ENCODE peak calls at places on chromosomes 2 and 18, in five cellular contexts. One of them, this sample, is unnamed.

GRCh38 chr2:9739508-9739907 is 103.8 kb upstream of the TAF1B start:
- DNase-seq in colonic mucosa: peak; percentile 70
- DNase-seq in fibroblast of the aortic adventitia: peak; percentile 41
- DNase-seq in nephron progenitor cell: no peak
- DNase-seq in neural progenitor cell: no peak
- DNase-seq in this sample: no peak

GRCh38 chr2:134718956-134719814 is at the start of gene TMEM163:
- DNase-seq in neural progenitor cell: peak; percentile 81
- DNase-seq in nephron progenitor cell: peak; percentile 63
- DNase-seq in fibroblast of the aortic adventitia: no peak
- DNase-seq in colonic mucosa: no peak
- DNase-seq in this sample: no peak

GRCh38 chr2:134108124-134108523 is 145.7 kb upstream of the MGAT5 start:
- DNase-seq in nephron progenitor cell: no peak
- DNase-seq in fibroblast of the aortic adventitia: no peak
- DNase-seq in neural progenitor cell: no peak
- DNase-seq in colonic mucosa: no peak
- DNase-seq in this sample: no peak

GRCh38 chr2:128414351-128414750 is 95.7 kb upstream of the HS6ST1 start:
- DNase-seq in nephron progenitor cell: no peak
- DNase-seq in fibroblast of the aortic adventitia: no peak
- DNase-seq in neural progenitor cell: no peak
- DNase-seq in colonic mucosa: peak; percentile 9
- DNase-seq in this sample: no peak

GRCh38 chr2:35356332-35356731 is 999.2 kb upstream of the CRIM1 start:
- DNase-seq in colonic mucosa: no peak
- DNase-seq in nephron progenitor cell: no peak
- DNase-seq in neural progenitor cell: no peak
- DNase-seq in fibroblast of the aortic adventitia: no peak
- DNase-seq in this sample: no peak

GRCh38 chr2:218887079-218887478 is 6.4 kb downstream of the WNT10A start:
- DNase-seq in colonic mucosa: no peak
- DNase-seq in neural progenitor cell: no peak
- DNase-seq in fibroblast of the aortic adventitia: no peak
- DNase-seq in nephron progenitor cell: no peak
- DNase-seq in this sample: no peak

GRCh38 chr2:20008703-20009102 is 3.8 kb downstream of the MATN3 start:
- DNase-seq in neural progenitor cell: no peak
- DNase-seq in colonic mucosa: no peak
- DNase-seq in nephron progenitor cell: no peak
- DNase-seq in fibroblast of the aortic adventitia: no peak
- DNase-seq in this sample: no peak

GRCh38 chr2:4915348-4915747 is 776.8 kb upstream of the SOX11 start:
- DNase-seq in neural progenitor cell: no peak
- DNase-seq in colonic mucosa: no peak
- DNase-seq in nephron progenitor cell: no peak
- DNase-seq in fibroblast of the aortic adventitia: no peak
- DNase-seq in this sample: no peak

GRCh38 chr2:152647417-152648010 is 69.7 kb downstream of the PRPF40A start:
- DNase-seq in fibroblast of the aortic adventitia: peak; percentile 49
- DNase-seq in nephron progenitor cell: no peak
- DNase-seq in colonic mucosa: peak; percentile 44
- DNase-seq in neural progenitor cell: peak; percentile 45
- DNase-seq in this sample: peak; percentile 30

GRCh38 chr18:67600181-67600631 is 83.7 kb upstream of the DSEL start:
- DNase-seq in nephron progenitor cell: peak; percentile 2
- DNase-seq in neural progenitor cell: no peak
- DNase-seq in colonic mucosa: no peak
- DNase-seq in fibroblast of the aortic adventitia: peak; percentile 64
- DNase-seq in this sample: peak; percentile 30

GRCh38 chr2:172086349-172087190 is 1.3 kb downstream of the DLX1 start:
- DNase-seq in fibroblast of the aortic adventitia: peak; percentile 24
- DNase-seq in colonic mucosa: peak; percentile 60
- DNase-seq in nephron progenitor cell: peak; percentile 65
- DNase-seq in neural progenitor cell: peak; percentile 94
- DNase-seq in this sample: no peak

GRCh38 chr2:47089083-47089464 is 66.0 kb downstream of the STPG4 start:
- DNase-seq in fibroblast of the aortic adventitia: peak; percentile 53
- DNase-seq in colonic mucosa: no peak
- DNase-seq in nephron progenitor cell: no peak
- DNase-seq in neural progenitor cell: no peak
- DNase-seq in this sample: no peak

GRCh38 chr2:205139822-205140612 is 542.3 kb upstream of the NRP2 start:
- DNase-seq in neural progenitor cell: peak; percentile 9
- DNase-seq in fibroblast of the aortic adventitia: no peak
- DNase-seq in colonic mucosa: no peak
- DNase-seq in nephron progenitor cell: peak; percentile 23
- DNase-seq in this sample: no peak

GRCh38 chr2:113337809-113338208 is 59.1 kb upstream of the PAX8 start:
- DNase-seq in fibroblast of the aortic adventitia: no peak
- DNase-seq in colonic mucosa: no peak
- DNase-seq in nephron progenitor cell: no peak
- DNase-seq in neural progenitor cell: no peak
- DNase-seq in this sample: no peak

GRCh38 chr18:77147418-77147852 is 14.9 kb upstream of the MBP start:
- DNase-seq in neural progenitor cell: no peak
- DNase-seq in nephron progenitor cell: no peak
- DNase-seq in fibroblast of the aortic adventitia: peak; percentile 63
- DNase-seq in colonic mucosa: no peak
- DNase-seq in this sample: no peak

GRCh38 chr18:8826514-8826913 is 121.2 kb downstream of the MTCL1 start:
- DNase-seq in nephron progenitor cell: no peak
- DNase-seq in neural progenitor cell: no peak
- DNase-seq in colonic mucosa: no peak
- DNase-seq in fibroblast of the aortic adventitia: no peak
- DNase-seq in this sample: no peak

GRCh38 chr2:240822280-240822847 is 2.3 kb upstream of the KIF1A start:
- DNase-seq in fibroblast of the aortic adventitia: no peak
- DNase-seq in neural progenitor cell: no peak
- DNase-seq in colonic mucosa: no peak
- DNase-seq in nephron progenitor cell: no peak
- DNase-seq in this sample: no peak

GRCh38 chr2:191691898-191692297 is 14.0 kb downstream of the NABP1 start:
- DNase-seq in nephron progenitor cell: no peak
- DNase-seq in colonic mucosa: no peak
- DNase-seq in fibroblast of the aortic adventitia: no peak
- DNase-seq in neural progenitor cell: no peak
- DNase-seq in this sample: no peak

GRCh38 chr2:165909466-165909865 is 44.1 kb downstream of the TTC21B start:
- DNase-seq in colonic mucosa: no peak
- DNase-seq in neural progenitor cell: no peak
- DNase-seq in nephron progenitor cell: no peak
- DNase-seq in fibroblast of the aortic adventitia: no peak
- DNase-seq in this sample: no peak

GRCh38 chr2:85761-86160 is 39.5 kb upstream of the FAM110C start:
- DNase-seq in neural progenitor cell: no peak
- DNase-seq in fibroblast of the aortic adventitia: no peak
- DNase-seq in nephron progenitor cell: no peak
- DNase-seq in colonic mucosa: no peak
- DNase-seq in this sample: no peak

GRCh38 chr18:67417864-67418523 is 98.5 kb downstream of the DSEL start:
- DNase-seq in fibroblast of the aortic adventitia: peak; percentile 72
- DNase-seq in colonic mucosa: no peak
- DNase-seq in neural progenitor cell: no peak
- DNase-seq in nephron progenitor cell: no peak
- DNase-seq in this sample: no peak

GRCh38 chr2:73901143-73901542 is 8.3 kb downstream of the ACTG2 start:
- DNase-seq in nephron progenitor cell: no peak
- DNase-seq in colonic mucosa: no peak
- DNase-seq in neural progenitor cell: no peak
- DNase-seq in fibroblast of the aortic adventitia: no peak
- DNase-seq in this sample: no peak

GRCh38 chr2:222609391-222609790 is 46.5 kb downstream of the FARSB start:
- DNase-seq in fibroblast of the aortic adventitia: peak; percentile 49
- DNase-seq in neural progenitor cell: no peak
- DNase-seq in nephron progenitor cell: no peak
- DNase-seq in colonic mucosa: no peak
- DNase-seq in this sample: no peak

DNA sequence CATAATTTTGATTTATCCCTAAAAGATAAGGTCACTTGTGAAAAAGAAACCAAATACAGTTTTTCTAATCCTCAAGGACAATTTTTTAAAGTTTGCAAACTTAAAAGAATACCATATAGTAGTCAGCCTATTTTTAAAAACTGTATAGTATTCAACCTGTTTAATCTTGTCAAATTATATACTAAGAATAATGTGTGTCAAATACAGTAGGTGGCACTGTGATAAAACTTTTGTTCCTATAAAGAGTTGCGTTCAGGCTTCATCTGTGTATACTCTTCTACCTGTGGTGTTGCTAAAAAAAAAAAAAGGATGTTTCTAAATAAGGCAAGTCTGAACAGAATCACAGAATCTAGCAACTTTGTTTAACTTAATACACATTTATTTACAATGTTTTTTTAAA is 68.6 kb downstream of the CCDC138 start:
- DNase-seq in fibroblast of the aortic adventitia: peak; percentile 29
- DNase-seq in neural progenitor cell: no peak
- DNase-seq in nephron progenitor cell: no peak
- DNase-seq in colonic mucosa: no peak
- DNase-seq in this sample: no peak
- TF ChIP-seq CTCF in fibroblast of the aortic adventitia: peak; percentile 25
- TF ChIP-seq CTCF in neural progenitor cell: peak; percentile 31
- TF ChIP-seq CTCF in nephron progenitor cell: no peak
- TF ChIP-seq CTCF in colonic mucosa: no peak
- TF ChIP-seq CTCF in this sample: no peak

DNA sequence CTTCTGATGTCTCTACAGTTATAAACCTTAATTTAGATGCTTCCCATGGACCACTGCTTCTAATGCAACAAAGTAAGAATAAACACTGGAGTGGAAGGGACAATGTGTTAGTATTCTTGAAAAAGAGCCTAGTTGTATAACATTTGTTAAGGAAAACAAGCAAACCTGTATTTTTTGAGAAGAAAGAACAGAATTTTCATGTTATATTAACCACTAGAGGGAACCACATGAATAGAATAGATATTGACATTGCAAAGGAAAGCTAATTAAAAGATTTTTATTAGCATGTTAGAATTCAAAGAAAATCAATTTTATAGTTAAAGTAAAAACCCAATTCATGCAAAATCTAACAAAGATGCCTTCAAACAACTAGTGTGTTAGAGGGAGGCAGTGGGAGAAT is 151.2 kb upstream of the BARD1 start:
- DNase-seq in nephron progenitor cell: no peak
- DNase-seq in fibroblast of the aortic adventitia: peak; percentile 22
- DNase-seq in colonic mucosa: no peak
- DNase-seq in neural progenitor cell: no peak
- DNase-seq in this sample: no peak
- TF ChIP-seq CTCF in nephron progenitor cell: no peak
- TF ChIP-seq CTCF in fibroblast of the aortic adventitia: peak; percentile 15
- TF ChIP-seq CTCF in colonic mucosa: no peak
- TF ChIP-seq CTCF in neural progenitor cell: peak; percentile 23
- TF ChIP-seq CTCF in this sample: no peak

GRCh38 chr2:182649316-182649715 is 66.7 kb upstream of the DNAJC10 start:
- DNase-seq in fibroblast of the aortic adventitia: peak; percentile 50
- DNase-seq in colonic mucosa: no peak
- DNase-seq in neural progenitor cell: peak; percentile 71
- DNase-seq in nephron progenitor cell: peak; percentile 21
- DNase-seq in this sample: peak; percentile 15
- TF ChIP-seq CTCF in fibroblast of the aortic adventitia: peak; percentile 58
- TF ChIP-seq CTCF in colonic mucosa: peak; percentile 22
- TF ChIP-seq CTCF in neural progenitor cell: peak; percentile 66
- TF ChIP-seq CTCF in nephron progenitor cell: peak; percentile 41
- TF ChIP-seq CTCF in this sample: peak; percentile 62

GRCh38 chr18:55384551-55385275 is 203.3 kb downstream of the TCF4 start:
- DNase-seq in colonic mucosa: peak; percentile 23
- DNase-seq in fibroblast of the aortic adventitia: peak; percentile 57
- DNase-seq in neural progenitor cell: peak; percentile 68
- DNase-seq in nephron progenitor cell: peak; percentile 26
- DNase-seq in this sample: no peak
- TF ChIP-seq CTCF in colonic mucosa: peak; percentile 22
- TF ChIP-seq CTCF in fibroblast of the aortic adventitia: peak; percentile 74
- TF ChIP-seq CTCF in neural progenitor cell: peak; percentile 85
- TF ChIP-seq CTCF in nephron progenitor cell: peak; percentile 49
- TF ChIP-seq CTCF in this sample: peak; percentile 76

GRCh38 chr2:88832256-88832991 is 141.0 kb downstream of the RPIA start:
- DNase-seq in colonic mucosa: no peak
- DNase-seq in neural progenitor cell: no peak
- DNase-seq in nephron progenitor cell: no peak
- DNase-seq in fibroblast of the aortic adventitia: no peak
- DNase-seq in this sample: no peak

GRCh38 chr2:88831071-88831791 is 139.8 kb downstream of the RPIA start:
- DNase-seq in nephron progenitor cell: no peak
- DNase-seq in neural progenitor cell: no peak
- DNase-seq in colonic mucosa: no peak
- DNase-seq in fibroblast of the aortic adventitia: no peak
- DNase-seq in this sample: no peak

GRCh38 chr2:88829607-88830463 is 138.4 kb downstream of the RPIA start:
- DNase-seq in colonic mucosa: no peak
- DNase-seq in neural progenitor cell: no peak
- DNase-seq in fibroblast of the aortic adventitia: no peak
- DNase-seq in nephron progenitor cell: no peak
- DNase-seq in this sample: no peak

GRCh38 chr2:88832992-88833389 is 141.5 kb downstream of the RPIA start:
- DNase-seq in colonic mucosa: no peak
- DNase-seq in neural progenitor cell: no peak
- DNase-seq in fibroblast of the aortic adventitia: no peak
- DNase-seq in nephron progenitor cell: no peak
- DNase-seq in this sample: no peak

DNA sequence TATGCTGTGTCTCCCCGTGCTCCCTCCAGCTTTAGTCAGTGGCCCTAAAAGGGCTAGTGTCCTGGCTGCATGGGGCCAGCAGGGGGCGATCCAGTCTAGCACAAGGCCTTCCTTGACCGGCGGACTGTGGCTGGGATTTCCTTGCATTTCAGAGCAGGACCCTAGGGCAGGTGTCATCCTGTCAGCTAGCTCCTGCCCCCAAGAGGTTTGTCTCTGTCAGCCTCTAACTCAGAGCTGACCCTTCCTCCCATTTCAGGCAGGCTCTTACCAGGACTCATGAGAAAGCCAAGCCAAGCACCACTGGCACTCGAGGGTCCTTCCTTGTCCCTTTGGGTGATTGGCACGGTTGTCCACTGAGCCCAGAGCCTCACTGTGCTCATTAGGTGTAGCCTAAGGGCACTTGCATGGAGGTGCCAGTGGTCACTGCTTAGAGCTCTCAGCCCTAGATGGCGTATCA is 140.3 kb downstream of the RPIA start:
- DNase-seq in fibroblast of the aortic adventitia: peak; percentile 22
- DNase-seq in neural progenitor cell: no peak
- DNase-seq in colonic mucosa: peak; percentile 76
- DNase-seq in nephron progenitor cell: peak; percentile 22
- DNase-seq in this sample: no peak
- TF ChIP-seq CTCF in fibroblast of the aortic adventitia: peak; percentile 66
- TF ChIP-seq CTCF in neural progenitor cell: peak; percentile 27
- TF ChIP-seq CTCF in colonic mucosa: peak; percentile 86
- TF ChIP-seq CTCF in nephron progenitor cell: no peak
- TF ChIP-seq CTCF in this sample: peak; percentile 90

GRCh38 chr18:25350561-25351201 is 1.3 kb downstream of the ZNF521 start:
- DNase-seq in neural progenitor cell: peak; percentile 74
- DNase-seq in nephron progenitor cell: peak; percentile 68
- DNase-seq in colonic mucosa: peak; percentile 26
- DNase-seq in fibroblast of the aortic adventitia: peak; percentile 55
- DNase-seq in this sample: no peak

GRCh38 chr18:25352629-25353005 is 651 bp upstream of the ZNF521 start:
- DNase-seq in colonic mucosa: no peak
- DNase-seq in neural progenitor cell: no peak
- DNase-seq in fibroblast of the aortic adventitia: no peak
- DNase-seq in nephron progenitor cell: no peak
- DNase-seq in this sample: no peak

GRCh38 chr18:25353080-25353479 is 1.1 kb upstream of the ZNF521 start:
- DNase-seq in fibroblast of the aortic adventitia: no peak
- DNase-seq in neural progenitor cell: no peak
- DNase-seq in colonic mucosa: no peak
- DNase-seq in nephron progenitor cell: no peak
- DNase-seq in this sample: no peak

GRCh38 chr18:25351280-25351772 is 640 bp downstream of the ZNF521 start:
- DNase-seq in fibroblast of the aortic adventitia: peak; percentile 10
- DNase-seq in colonic mucosa: peak; percentile 23
- DNase-seq in neural progenitor cell: peak; percentile 55
- DNase-seq in nephron progenitor cell: peak; percentile 30
- DNase-seq in this sample: no peak

GRCh38 chr18:25351773-25352628 is at the start of gene ZNF521:
- DNase-seq in colonic mucosa: peak; percentile 72
- DNase-seq in neural progenitor cell: peak; percentile 96
- DNase-seq in fibroblast of the aortic adventitia: peak; percentile 87
- DNase-seq in nephron progenitor cell: peak; percentile 89
- DNase-seq in this sample: peak; percentile 71
- TF ChIP-seq CTCF in colonic mucosa: no peak
- TF ChIP-seq CTCF in neural progenitor cell: peak; percentile 37
- TF ChIP-seq CTCF in fibroblast of the aortic adventitia: peak; percentile 53
- TF ChIP-seq CTCF in nephron progenitor cell: no peak
- TF ChIP-seq CTCF in this sample: peak; percentile 3